ENCODE peak calls at places on chromosome 10, in nine cellular contexts. F is ovary; P is suprapubic skin; G is CD8-positive, alpha-beta T cell; D is neural progenitor cell; T is RWPE2; C is heart left ventricle; H is left ventricle myocardium inferior; S is endodermal cell. L is an unnamed sample.

GRCh38 chr10:16770141-16770540 is 47.1 kb downstream of the RSU1 start:
- DNase-seq in F (no peak), P (no peak), G (no peak), D (no peak), T (no peak), C (no peak), H (no peak), S (no peak), L (no peak)

GRCh38 chr10:110446954-110447608 is 50.6 kb upstream of the DUSP5 start:
- DNase-seq in F (no peak), P (no peak), G (no peak), D (no peak), T (peak; percentile 80), C (peak; percentile 52), H (no peak), S (peak; percentile 55), L (no peak)

GRCh38 chr10:3290550-3290949 is 118.0 kb upstream of the PITRM1 start:
- DNase-seq in F (no peak), P (no peak), G (no peak), D (no peak), T (no peak), C (no peak), H (no peak), S (no peak), L (no peak)

GRCh38 chr10:10685566-10685965 is 332.1 kb upstream of the CELF2 start:
- DNase-seq in F (no peak), P (no peak), G (no peak), D (no peak), T (no peak), C (no peak), H (no peak), S (no peak), L (no peak)

GRCh38 chr10:131997366-131998049 is 15.8 kb upstream of the BNIP3 start:
- DNase-seq in F (peak; percentile 93), P (peak; percentile 91), G (no peak), D (peak; percentile 57), T (no peak), C (peak; percentile 77), H (peak; percentile 59), S (peak; percentile 91), L (peak; percentile 17)

GRCh38 chr10:44970812-44971395 is 7.7 kb downstream of the DEPP1 start:
- DNase-seq in F (peak; percentile 29), P (no peak), G (no peak), D (no peak), T (no peak), C (no peak), H (no peak), S (no peak), L (no peak)

GRCh38 chr10:48332166-48332870 is 25.8 kb downstream of the MAPK8 start:
- DNase-seq in F (no peak), P (no peak), G (no peak), D (no peak), T (no peak), C (no peak), H (no peak), S (no peak), L (no peak)

GRCh38 chr10:103166527-103166926 is 26.5 kb downstream of the NT5C2 start:
- DNase-seq in F (no peak), P (no peak), G (no peak), D (no peak), T (no peak), C (no peak), H (no peak), S (no peak), L (no peak)

GRCh38 chr10:130430852-130431704 is 294.9 kb downstream of the GLRX3 start:
- DNase-seq in F (no peak), P (no peak), G (no peak), D (no peak), T (no peak), C (no peak), H (no peak), S (peak; percentile 11), L (no peak)

GRCh38 chr10:75018873-75019272 is 92.6 kb upstream of the SAMD8 start:
- DNase-seq in F (no peak), P (no peak), G (no peak), D (no peak), T (no peak), C (no peak), H (no peak), S (peak; percentile 53), L (no peak)

GRCh38 chr10:70458329-70459060 is 17.0 kb upstream of the NODAL start:
- DNase-seq in F (peak; percentile 79), P (no peak), G (no peak), D (peak; percentile 72), T (no peak), C (peak; percentile 91), H (peak; percentile 71), S (peak; percentile 86), L (no peak)

GRCh38 chr10:75186310-75186709 is 24.3 kb upstream of the VDAC2 start:
- DNase-seq in F (no peak), P (no peak), G (no peak), D (no peak), T (no peak), C (no peak), H (no peak), S (no peak), L (no peak)

GRCh38 chr10:77264107-77264506 is 373.5 kb downstream of the KCNMA1 start:
- DNase-seq in F (no peak), P (no peak), G (no peak), D (no peak), T (no peak), C (no peak), H (no peak), S (no peak), L (no peak)

GRCh38 chr10:74419491-74420466 is 268.8 kb downstream of the ADK start:
- DNase-seq in F (no peak), P (no peak), G (peak; percentile 1), D (peak; percentile 68), T (no peak), C (no peak), H (no peak), S (no peak), L (peak; percentile 46)

GRCh38 chr10:123175389-123176387 is 21.5 kb downstream of the BUB3 start:
- DNase-seq in F (no peak), P (no peak), G (no peak), D (no peak), T (no peak), C (no peak), H (no peak), S (no peak), L (no peak)

GRCh38 chr10:99656199-99657064 is 2.9 kb upstream of the ENTPD7 start:
- DNase-seq in F (no peak), P (no peak), G (no peak), D (no peak), T (no peak), C (no peak), H (no peak), S (no peak), L (no peak)

DNA sequence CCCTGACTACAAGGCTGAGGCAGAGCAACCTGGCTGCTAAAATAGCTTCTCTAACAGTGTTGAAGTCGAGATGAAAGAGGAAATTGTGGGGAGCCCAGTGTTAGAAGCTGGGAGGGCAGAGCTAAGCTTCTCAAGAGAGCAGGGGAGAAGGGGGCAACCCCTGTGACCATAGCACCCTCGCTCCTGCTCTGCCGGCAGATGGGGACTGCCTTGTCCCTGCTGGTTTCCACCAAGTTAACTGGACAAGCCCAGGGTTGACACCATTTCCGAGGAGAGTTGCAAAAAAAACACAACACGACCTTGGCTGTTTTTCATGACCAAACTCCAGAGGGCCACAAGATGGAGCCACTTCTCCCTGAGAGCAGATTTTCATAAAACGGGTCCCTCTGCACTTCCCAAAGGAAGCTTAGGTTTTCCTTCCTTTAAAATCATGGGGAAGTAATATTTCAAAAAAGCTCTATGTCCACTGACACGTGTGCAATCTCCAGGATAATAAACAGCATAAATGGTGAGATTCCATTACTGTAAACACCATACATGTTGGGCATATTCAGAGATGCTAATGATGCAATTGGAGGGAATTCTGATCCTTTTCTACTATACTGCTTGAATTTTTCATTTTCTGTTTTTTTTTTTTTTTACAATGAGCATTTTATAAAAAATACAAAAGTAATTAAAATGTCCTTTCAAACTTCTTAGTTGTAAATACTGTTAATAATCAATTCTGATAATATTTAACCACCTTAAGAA is 140.4 kb downstream of the PIP4K2A start:
- DNase-seq in F (no peak), P (no peak), G (no peak), D (peak; percentile 25), T (no peak), C (no peak), H (no peak), S (peak; percentile 59), L (peak; percentile 30)
- TF ChIP-seq CTCF in F (no peak), P (no peak), G (peak; percentile 79), D (peak; percentile 54), T (peak; percentile 75), C (no peak), H (peak; percentile 47), S (peak; percentile 69), L (peak; percentile 83)

DNA sequence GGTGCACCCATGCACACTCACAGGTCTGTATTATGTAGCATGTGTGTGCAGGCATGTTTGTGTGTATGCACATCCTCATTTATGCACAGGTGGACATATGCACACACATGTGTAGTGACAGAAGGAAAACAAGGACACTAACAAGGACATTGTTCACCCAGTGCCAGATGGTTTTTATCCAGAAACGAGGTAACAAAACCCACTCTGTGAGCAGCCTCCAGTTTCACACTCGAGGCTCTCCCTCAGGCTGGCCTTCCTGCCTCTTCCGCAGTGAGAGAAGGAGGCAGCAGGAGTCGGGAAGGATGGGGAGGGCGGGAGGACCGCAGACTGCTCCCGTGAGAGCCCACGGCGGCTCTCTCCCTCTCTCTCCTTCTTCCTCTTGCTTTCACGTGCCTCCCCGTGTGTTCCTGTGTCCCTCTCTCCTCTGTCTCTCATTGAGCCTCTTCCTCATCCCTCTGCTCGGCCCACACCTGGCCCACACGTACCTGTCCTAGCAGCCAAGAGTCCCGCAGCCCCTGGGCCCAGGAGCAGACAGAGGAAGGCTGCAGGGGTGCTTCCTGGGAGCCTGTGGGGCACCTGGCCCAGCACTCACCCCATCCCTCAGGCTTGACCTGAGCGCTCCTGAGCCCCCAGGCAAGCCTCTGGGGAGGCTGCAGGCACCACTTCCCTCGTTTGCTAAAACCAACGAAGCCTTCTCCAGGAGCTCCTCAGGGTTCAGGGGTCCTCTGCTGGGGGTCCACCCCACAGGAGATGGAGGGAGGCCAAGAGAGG is 13.8 kb downstream of the SPOCK2 start:
- DNase-seq in F (no peak), P (no peak), G (no peak), D (no peak), T (no peak), C (no peak), H (no peak), S (no peak), L (no peak)
- H3K4me1 ChIP-seq in F (no peaks in the 10 kb centered on the region), P (no peaks in the 10 kb centered on the region), G (peaks cover 95% of the 10 kb centered on the region), D (peaks cover 18% of the 10 kb centered on the region), T (no peaks in the 10 kb centered on the region), C (peaks cover 11% of the 10 kb centered on the region), H (peaks cover 26% of the 10 kb centered on the region), S (no peaks in the 10 kb centered on the region), L (peaks cover 31% of the 10 kb centered on the region)

DNA sequence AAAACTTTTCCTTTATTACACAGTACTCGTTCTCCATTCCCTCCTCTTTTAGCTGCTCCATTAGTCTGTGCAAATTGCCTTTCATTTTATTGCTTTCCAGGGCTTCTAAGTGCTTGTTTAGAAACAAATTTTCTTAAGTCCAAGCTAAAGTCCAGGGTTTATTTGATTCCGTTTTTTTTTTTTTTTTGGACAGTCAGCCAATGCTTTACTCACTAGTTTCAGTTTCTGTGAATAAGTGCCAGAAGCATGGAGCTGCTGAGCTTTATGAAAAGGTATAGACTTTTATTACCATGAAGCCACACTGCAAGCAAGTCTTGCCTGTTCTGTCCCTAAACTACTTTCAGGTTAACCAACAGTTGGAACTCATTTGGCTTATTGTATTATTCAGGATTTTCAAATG is 455.0 kb downstream of the GFRA1 start:
- DNase-seq in F (no peak), P (no peak), G (no peak), D (no peak), T (no peak), C (no peak), H (no peak), S (no peak), L (no peak)
- H3K4me3 ChIP-seq in F (no peak overlapping the region), P (no peak overlapping the region), G (no peak overlapping the region), D (no peak overlapping the region), T (no peak overlapping the region), C (no peak overlapping the region), H (no peak overlapping the region), S (no peak overlapping the region), L (no peak overlapping the region)

GRCh38 chr10:113139695-113140094 is 189.6 kb downstream of the TCF7L2 start:
- DNase-seq in F (no peak), P (no peak), G (no peak), D (no peak), T (no peak), C (no peak), H (no peak), S (no peak), L (no peak)
- TF ChIP-seq CTCF in F (no peak), P (no peak), G (no peak), D (peak; percentile 44), T (peak; percentile 17), C (no peak), H (peak; percentile 20), S (peak; percentile 62), L (peak; percentile 28)

L was measured in OCI-LY7.